ENCODE peak calls at places on chromosomes 11 and 22, in nine cellular contexts. Y is body of pancreas, X is transverse colon, R is heart left ventricle, A is esophagus squamous epithelium, C is sigmoid colon, O is right lobe of liver, N is prostate gland, H is HepG2. D is an unnamed sample.

GRCh38 chr22:22122348-22123117 is 122.1 kb upstream of the VPREB1 start:
- DNase-seq in Y (no peak), X (no peak), R (no peak), A (no peak), C (no peak), O (no peak), N (no peak), H (no peak), D (no peak)

GRCh38 chr11:75351541-75352416 is at the start of gene ARRB1:
- DNase-seq in Y (peak; percentile 74), X (peak; percentile 81), R (peak; percentile 86), A (no peak), C (peak; percentile 82), O (peak; percentile 80), N (no peak), H (peak; percentile 90), D (peak; percentile 64)

GRCh38 chr11:20388096-20389055 is 860 bp downstream of the PRMT3 start:
- DNase-seq in Y (no peak), X (no peak), R (no peak), A (no peak), C (no peak), O (no peak), N (no peak), H (peak; percentile 15), D (peak; percentile 38)

GRCh38 chr11:66289548-66290331 is 797 bp upstream of the YIF1A start:
- DNase-seq in Y (peak; percentile 79), X (peak; percentile 78), R (peak; percentile 72), A (no peak), C (no peak), O (peak; percentile 71), N (peak; percentile 68), H (no peak), D (peak; percentile 83)

GRCh38 chr22:19880786-19881569 is 26.3 kb upstream of the GNB1L start:
- DNase-seq in Y (peak; percentile 24), X (no peak), R (peak; percentile 66), A (no peak), C (peak; percentile 74), O (peak; percentile 18), N (no peak), H (peak; percentile 96), D (no peak)

GRCh38 chr22:19849800-19850481 is 4.7 kb downstream of the GNB1L start:
- DNase-seq in Y (peak; percentile 68), X (no peak), R (no peak), A (no peak), C (peak; percentile 50), O (no peak), N (peak; percentile 90), H (no peak), D (no peak)

GRCh38 chr11:7088921-7089320 is at the start of gene RBMXL2:
- DNase-seq in Y (no peak), X (no peak), R (no peak), A (no peak), C (no peak), O (no peak), N (no peak), H (no peak), D (no peak)

GRCh38 chr22:20562607-20563463 is 55.4 kb downstream of the MED15 start:
- DNase-seq in Y (no peak), X (no peak), R (no peak), A (no peak), C (peak; percentile 38), O (no peak), N (no peak), H (no peak), D (peak; percentile 4)

GRCh38 chr22:40001800-40002577 is 7.2 kb downstream of the FAM83F start:
- DNase-seq in Y (no peak), X (no peak), R (no peak), A (no peak), C (no peak), O (no peak), N (no peak), H (no peak), D (no peak)

GRCh38 chr22:48055827-48056226 is 1293.4 kb downstream of the TBC1D22A start:
- DNase-seq in Y (no peak), X (no peak), R (no peak), A (no peak), C (no peak), O (no peak), N (no peak), H (no peak), D (no peak)

GRCh38 chr11:62880803-62881578 is at the start of gene SLC3A2:
- DNase-seq in Y (peak; percentile 90), X (peak; percentile 94), R (peak; percentile 92), A (peak; percentile 72), C (peak; percentile 96), O (peak; percentile 92), N (peak; percentile 95), H (peak; percentile 74), D (peak; percentile 89)

GRCh38 chr11:62879150-62879549 is 1.5 kb upstream of the SLC3A2 start:
- DNase-seq in Y (peak; percentile 38), X (no peak), R (no peak), A (no peak), C (no peak), O (no peak), N (no peak), H (no peak), D (no peak)

GRCh38 chr11:62880231-62880802 is 379 bp upstream of the SLC3A2 start:
- DNase-seq in Y (peak; percentile 47), X (no peak), R (no peak), A (no peak), C (no peak), O (no peak), N (peak; percentile 37), H (no peak), D (no peak)

GRCh38 chr11:62881579-62882427 is 1.1 kb downstream of the SLC3A2 start:
- DNase-seq in Y (peak; percentile 97), X (peak; percentile 94), R (peak; percentile 93), A (peak; percentile 80), C (peak; percentile 99), O (peak; percentile 93), N (peak; percentile 98), H (peak; percentile 88), D (peak; percentile 98)

GRCh38 chr11:62879554-62879953 is 1.1 kb upstream of the SLC3A2 start:
- DNase-seq in Y (peak; percentile 57), X (no peak), R (no peak), A (no peak), C (peak; percentile 80), O (no peak), N (peak; percentile 72), H (no peak), D (no peak)
- TF ChIP-seq POLR2A in Y (no peak), X (no peak), R (no peak), A (no peak), C (no peak), O (no peak), N (no peak), H (no peak), D (no peak)

DNA sequence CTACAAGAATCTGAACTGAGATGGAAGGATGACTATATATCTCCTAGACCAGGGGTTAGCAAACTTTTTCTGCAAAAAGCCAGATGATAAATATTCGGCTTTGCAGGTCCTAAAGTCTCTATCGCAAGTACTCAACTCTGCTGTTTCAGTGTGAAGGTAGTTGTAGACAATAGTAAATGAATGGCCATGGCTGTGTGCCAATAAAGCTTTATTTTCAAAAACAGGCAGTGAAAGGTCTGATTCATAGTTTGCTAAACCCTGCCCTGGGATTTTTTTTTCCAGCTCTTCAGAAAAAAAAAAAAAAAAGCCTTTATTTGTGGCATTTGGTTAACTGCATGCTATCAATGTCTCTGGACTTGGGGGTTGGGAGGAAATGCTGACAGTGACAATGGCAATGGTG is 37.5 kb downstream of the FAM227A start:
- DNase-seq in Y (no peak), X (no peak), R (no peak), A (no peak), C (no peak), O (no peak), N (no peak), H (no peak), D (no peak)
- TF ChIP-seq POLR2A in Y (no peak), X (no peak), R (no peak), A (no peak), C (no peak), O (no peak), N (no peak), H (no peak), D (no peak)

GRCh38 chr11:72007587-72007986 is 8.9 kb downstream of the IL18BP start:
- DNase-seq in Y (no peak), X (no peak), R (no peak), A (no peak), C (no peak), O (no peak), N (no peak), H (no peak), D (no peak)

GRCh38 chr11:72005347-72006260 is 6.9 kb downstream of the IL18BP start:
- DNase-seq in Y (no peak), X (no peak), R (no peak), A (no peak), C (peak; percentile 67), O (no peak), N (no peak), H (no peak), D (no peak)

GRCh38 chr11:72004515-72005346 is 6.0 kb downstream of the IL18BP start:
- DNase-seq in Y (no peak), X (no peak), R (no peak), A (no peak), C (no peak), O (no peak), N (no peak), H (no peak), D (peak; percentile 52)

GRCh38 chr11:72007089-72007476 is 8.4 kb downstream of the IL18BP start:
- DNase-seq in Y (no peak), X (no peak), R (no peak), A (no peak), C (peak; percentile 59), O (no peak), N (no peak), H (no peak), D (no peak)

GRCh38 chr11:72006309-72007088 is 7.8 kb downstream of the IL18BP start:
- DNase-seq in Y (no peak), X (no peak), R (no peak), A (no peak), C (peak; percentile 19), O (no peak), N (no peak), H (no peak), D (no peak)
- TF ChIP-seq POLR2A in Y (no peak), X (no peak), R (no peak), A (no peak), C (no peak), O (no peak), N (no peak), H (peak; percentile 39), D (no peak)

GRCh38 chr11:70230151-70230839 is 27.2 kb downstream of the FADD start:
- DNase-seq in Y (no peak), X (no peak), R (no peak), A (no peak), C (no peak), O (no peak), N (no peak), H (no peak), D (no peak)

GRCh38 chr11:70229737-70230136 is 26.6 kb downstream of the FADD start:
- DNase-seq in Y (no peak), X (no peak), R (no peak), A (no peak), C (no peak), O (no peak), N (no peak), H (no peak), D (no peak)

GRCh38 chr11:70220920-70221319 is 17.8 kb downstream of the FADD start:
- DNase-seq in Y (no peak), X (no peak), R (no peak), A (no peak), C (no peak), O (no peak), N (no peak), H (no peak), D (no peak)

GRCh38 chr11:70226967-70227366 is 23.9 kb downstream of the FADD start:
- DNase-seq in Y (no peak), X (no peak), R (no peak), A (no peak), C (no peak), O (no peak), N (no peak), H (no peak), D (no peak)

GRCh38 chr11:70225629-70226582 is 22.8 kb downstream of the FADD start:
- DNase-seq in Y (peak; percentile 53), X (peak; percentile 94), R (no peak), A (no peak), C (no peak), O (no peak), N (no peak), H (no peak), D (no peak)
- TF ChIP-seq POLR2A in Y (no peak), X (peak; percentile 43), R (no peak), A (no peak), C (no peak), O (no peak), N (no peak), H (no peak), D (no peak)